ENCODE peak calls at places on chromosomes 12 and 14, in nine cellular contexts. M is heart left ventricle; D is AG04450; H is lung; A is CD4-positive, CD25-positive, alpha-beta regulatory T cell; F is CD8-positive, alpha-beta T cell; L is aorta; R is iPS DF 6.9; N is psoas muscle. J is an unnamed sample.

GRCh38 chr12:51672334-51672733 is 81.3 kb downstream of the SCN8A start:
- DNase-seq in N (no peak), M (no peak), L (no peak), D (no peak), R (no peak), H (no peak), F (no peak), A (no peak), J (no peak)

GRCh38 chr14:72201645-72202044 is 269.4 kb downstream of the RGS6 start:
- DNase-seq in M (no peak), R (no peak), F (no peak), N (no peak), A (no peak), H (no peak), L (no peak), D (no peak), J (no peak)

GRCh38 chr12:3135522-3136461 is 58.6 kb downstream of the TSPAN9 start:
- DNase-seq in D (peak; percentile 66), H (no peak), N (no peak), L (peak; percentile 43), A (peak; percentile 48), M (no peak), F (peak; percentile 3), R (peak; percentile 88), J (peak; percentile 56)

GRCh38 chr14:51527073-51527472 is 124.6 kb upstream of the FRMD6 start:
- DNase-seq in A (no peak), M (no peak), N (no peak), D (peak; percentile 26), F (no peak), H (no peak), R (no peak), L (no peak), J (no peak)

GRCh38 chr14:96205059-96205993 is 687 bp downstream of the BDKRB2 start:
- DNase-seq in R (no peak), D (no peak), N (no peak), H (no peak), M (no peak), F (no peak), A (no peak), L (no peak), J (no peak)

GRCh38 chr12:109632299-109632698 is 58.7 kb downstream of the MVK start:
- DNase-seq in A (no peak), R (no peak), N (no peak), L (no peak), F (no peak), H (no peak), M (no peak), D (no peak), J (no peak)

GRCh38 chr12:81722004-81722403 is 37.1 kb downstream of the PPFIA2 start:
- DNase-seq in M (no peak), R (no peak), A (no peak), H (no peak), D (no peak), N (no peak), L (no peak), F (no peak), J (no peak)

GRCh38 chr12:92061061-92061460 is 84.6 kb downstream of the BTG1 start:
- DNase-seq in H (no peak), M (no peak), L (no peak), D (no peak), A (no peak), R (no peak), F (no peak), N (no peak), J (no peak)

GRCh38 chr12:9090220-9090619 is 25.5 kb downstream of the A2M start:
- DNase-seq in N (no peak), M (no peak), F (no peak), R (no peak), A (no peak), L (no peak), H (no peak), D (no peak), J (no peak)

GRCh38 chr12:48940181-48940580 is 14.9 kb upstream of the FKBP11 start:
- DNase-seq in F (no peak), A (no peak), R (no peak), D (no peak), N (no peak), L (no peak), H (no peak), M (no peak), J (no peak)

GRCh38 chr12:68098939-68099338 is 60.6 kb downstream of the IFNG start:
- DNase-seq in R (no peak), L (no peak), M (no peak), A (no peak), H (no peak), F (no peak), D (no peak), N (no peak), J (no peak)

GRCh38 chr14:71361874-71362273 is 454.6 kb downstream of the PCNX1 start:
- DNase-seq in D (no peak), A (no peak), L (no peak), H (no peak), F (no peak), R (no peak), M (no peak), N (no peak), J (no peak)

GRCh38 chr12:57894577-57895292 is 46.6 kb upstream of the ATP23 start:
- DNase-seq in L (peak; percentile 73), F (no peak), N (no peak), A (no peak), R (no peak), M (no peak), D (no peak), H (no peak), J (peak; percentile 38)

GRCh38 chr12:57896437-57897201 is 44.7 kb upstream of the ATP23 start:
- DNase-seq in R (no peak), M (peak; percentile 90), H (peak; percentile 64), L (peak; percentile 88), N (peak; percentile 85), F (no peak), A (no peak), D (peak; percentile 37), J (no peak)

GRCh38 chr12:57893460-57894353 is 47.2 kb upstream of the CTDSP2 start:
- DNase-seq in N (peak; percentile 96), A (no peak), L (peak; percentile 95), R (no peak), M (peak; percentile 96), F (no peak), H (peak; percentile 84), D (peak; percentile 78), J (no peak)

GRCh38 chr12:57896139-57896436 is 45.3 kb upstream of the ATP23 start:
- DNase-seq in D (no peak), L (no peak), A (no peak), M (no peak), N (no peak), H (no peak), R (no peak), F (no peak), J (no peak)

GRCh38 chr12:57895337-57896138 is 45.8 kb upstream of the ATP23 start:
- DNase-seq in D (no peak), R (no peak), N (no peak), A (no peak), H (no peak), M (no peak), L (no peak), F (no peak), J (no peak)
- H3K4me3 ChIP-seq in D (no peak overlapping the region), R (no peak overlapping the region), N (peak overlapping the region; percentile 80), A (peak overlapping the region; percentile 40), H (no peak overlapping the region), M (peak overlapping the region; percentile 66), L (peak overlapping the region; percentile 29), F (peak overlapping the region; percentile 48), J (no peak overlapping the region)

GRCh38 chr12:24947541-24948451 is 1.1 kb downstream of the BCAT1 start:
- DNase-seq in M (no peak), D (no peak), L (no peak), R (no peak), N (no peak), F (no peak), H (no peak), A (no peak), J (no peak)

GRCh38 chr12:24943947-24944597 is 4.8 kb downstream of the BCAT1 start:
- DNase-seq in D (no peak), N (no peak), M (no peak), A (no peak), H (no peak), L (no peak), F (no peak), R (no peak), J (no peak)

GRCh38 chr12:24945039-24945438 is 3.9 kb downstream of the BCAT1 start:
- DNase-seq in M (no peak), D (no peak), H (no peak), L (no peak), F (no peak), R (no peak), A (no peak), N (no peak), J (no peak)

GRCh38 chr12:24944598-24944975 is 4.3 kb downstream of the BCAT1 start:
- DNase-seq in R (no peak), D (no peak), M (no peak), N (no peak), A (no peak), L (no peak), H (no peak), F (no peak), J (no peak)

GRCh38 chr12:24945822-24946221 is 3.1 kb downstream of the BCAT1 start:
- DNase-seq in L (no peak), R (no peak), M (no peak), F (no peak), H (no peak), D (no peak), N (no peak), A (no peak), J (no peak)
- H3K4me3 ChIP-seq in L (no peak overlapping the region), R (no peak overlapping the region), M (no peak overlapping the region), F (no peak overlapping the region), H (no peak overlapping the region), D (peak overlapping the region; percentile 86), N (no peak overlapping the region), A (no peak overlapping the region), J (no peak overlapping the region)

GRCh38 chr12:132955094-132955932 is 793 bp downstream of the ZNF605 start:
- DNase-seq in R (no peak), N (peak; percentile 67), D (peak; percentile 20), L (peak; percentile 85), A (peak; percentile 1), F (no peak), H (peak; percentile 35), M (peak; percentile 45), J (no peak)
- H3K4me3 ChIP-seq in R (peak overlapping the region; percentile 58), N (peak overlapping the region; percentile 81), D (peak overlapping the region; percentile 79), L (peak overlapping the region; percentile 99), A (peak overlapping the region; percentile 51), F (peak overlapping the region; percentile 100), H (peak overlapping the region; percentile 87), M (peak overlapping the region; percentile 91), J (peak overlapping the region; percentile 57)

GRCh38 chr12:131737485-131737827 is 26.6 kb downstream of the SFSWAP start:
- DNase-seq in N (no peak), L (no peak), A (no peak), F (no peak), R (no peak), D (no peak), H (no peak), M (no peak), J (no peak)
- H3K4me3 ChIP-seq in N (no peak overlapping the region), L (no peak overlapping the region), A (no peak overlapping the region), F (no peak overlapping the region), R (no peak overlapping the region), D (no peak overlapping the region), H (no peak overlapping the region), M (no peak overlapping the region), J (no peak overlapping the region)

J was measured in Jurkat, Clone E6-1.